ENCODE peak calls at places on chromosomes 4 and X, in eight cellular contexts. One of them, this sample, is unnamed.

GRCh38 chr4:7444731-7445130 is 10.0 kb upstream of the PSAPL1 start:
- DNase-seq in endothelial cell of umbilical vein: no peak
- DNase-seq in hippocampal formation: no peak
- DNase-seq in mammary epithelial cell: no peak
- DNase-seq in EH: no peak
- DNase-seq in fibroblast of mammary gland: no peak
- DNase-seq in HuH-7.5: no peak
- DNase-seq in amygdala: no peak
- DNase-seq in this sample: no peak

GRCh38 chrX:101977091-101977490 is 45.3 kb upstream of the ZMAT1 start:
- DNase-seq in endothelial cell of umbilical vein: peak
- DNase-seq in hippocampal formation: no peak
- DNase-seq in mammary epithelial cell: no peak
- DNase-seq in EH: peak
- DNase-seq in fibroblast of mammary gland: no peak
- DNase-seq in HuH-7.5: no peak
- DNase-seq in amygdala: no peak
- DNase-seq in this sample: no peak

GRCh38 chr4:108113229-108113628 is 55.5 kb downstream of the LEF1 start:
- DNase-seq in endothelial cell of umbilical vein: no peak
- DNase-seq in hippocampal formation: no peak
- DNase-seq in mammary epithelial cell: no peak
- DNase-seq in EH: no peak
- DNase-seq in fibroblast of mammary gland: peak
- DNase-seq in HuH-7.5: no peak
- DNase-seq in amygdala: no peak
- DNase-seq in this sample: no peak

GRCh38 chr4:15690020-15690809 is 8.6 kb downstream of the FAM200B start:
- DNase-seq in endothelial cell of umbilical vein: peak
- DNase-seq in hippocampal formation: no peak
- DNase-seq in mammary epithelial cell: peak
- DNase-seq in EH: peak
- DNase-seq in fibroblast of mammary gland: peak
- DNase-seq in HuH-7.5: no peak
- DNase-seq in amygdala: no peak
- DNase-seq in this sample: no peak

GRCh38 chrX:2479420-2479780 is 21.4 kb downstream of the DHRSX start:
- DNase-seq in endothelial cell of umbilical vein: no peak
- DNase-seq in hippocampal formation: no peak
- DNase-seq in mammary epithelial cell: no peak
- DNase-seq in EH: no peak
- DNase-seq in fibroblast of mammary gland: no peak
- DNase-seq in HuH-7.5: no peak
- DNase-seq in amygdala: no peak
- DNase-seq in this sample: no peak

GRCh38 chrX:110442631-110443030 is 84.0 kb downstream of the RTL9 start:
- DNase-seq in endothelial cell of umbilical vein: peak
- DNase-seq in hippocampal formation: no peak
- DNase-seq in mammary epithelial cell: peak
- DNase-seq in EH: peak
- DNase-seq in fibroblast of mammary gland: peak
- DNase-seq in HuH-7.5: peak
- DNase-seq in amygdala: no peak
- DNase-seq in this sample: peak

GRCh38 chr4:89562715-89563114 is 255.1 kb upstream of the GPRIN3 start:
- DNase-seq in endothelial cell of umbilical vein: no peak
- DNase-seq in hippocampal formation: no peak
- DNase-seq in mammary epithelial cell: no peak
- DNase-seq in EH: no peak
- DNase-seq in fibroblast of mammary gland: peak
- DNase-seq in HuH-7.5: no peak
- DNase-seq in amygdala: no peak
- DNase-seq in this sample: no peak

GRCh38 chrX:110089656-110090404 is 86.9 kb downstream of the TMEM164 start:
- DNase-seq in endothelial cell of umbilical vein: no peak
- DNase-seq in hippocampal formation: no peak
- DNase-seq in mammary epithelial cell: no peak
- DNase-seq in EH: no peak
- DNase-seq in fibroblast of mammary gland: no peak
- DNase-seq in HuH-7.5: no peak
- DNase-seq in amygdala: no peak
- DNase-seq in this sample: no peak

GRCh38 chr4:183165371-183165770 is 66.3 kb downstream of the WWC2 start:
- DNase-seq in endothelial cell of umbilical vein: no peak
- DNase-seq in hippocampal formation: no peak
- DNase-seq in mammary epithelial cell: no peak
- DNase-seq in EH: peak
- DNase-seq in fibroblast of mammary gland: no peak
- DNase-seq in HuH-7.5: no peak
- DNase-seq in amygdala: no peak
- DNase-seq in this sample: no peak